ENCODE peak calls at places on chromosomes 4 and X, in four cellular contexts. F is ovary, C is psoas muscle, I is dorsolateral prefrontal cortex. J is an unnamed sample.
A peak's percentile ranks its signal among the peaks of the same experiment; 100 is the strongest.

GRCh38 chrX:143306991-143307965 is 210.0 kb downstream of the SPANXN3 start:
- DNase-seq in F (no peak), C (no peak), I (no peak), J (no peak)

GRCh38 chrX:131901581-131901980 is 121.5 kb upstream of the STK26 start:
- DNase-seq in F (no peak), C (no peak), I (no peak), J (no peak)

GRCh38 chrX:77427586-77427985 is 19.6 kb upstream of the FGF16 start:
- DNase-seq in F (no peak), C (no peak), I (no peak), J (no peak)

GRCh38 chrX:119459181-119459580 is 9.1 kb upstream of the SLC25A5 start:
- DNase-seq in F (no peak), C (no peak), I (no peak), J (no peak)

GRCh38 chrX:118603981-118604380 is 108.4 kb downstream of the DOCK11 start:
- DNase-seq in F (peak; percentile 43), C (no peak), I (peak; percentile 10), J (no peak)

GRCh38 chrX:153782324-153782723 is 1.5 kb downstream of the SRPK3 start:
- DNase-seq in F (no peak), C (no peak), I (no peak), J (no peak)

GRCh38 chrX:44503550-44503949 is 39.1 kb downstream of the FUNDC1 start:
- DNase-seq in F (no peak), C (no peak), I (no peak), J (no peak)

GRCh38 chr4:153169811-153170210 is 34.4 kb upstream of the TRIM2 start:
- DNase-seq in F (no peak), C (no peak), I (peak; percentile 58), J (no peak)

GRCh38 chr4:112060212-112060611 is 85.0 kb upstream of the FAM241A start:
- DNase-seq in F (no peak), C (no peak), I (no peak), J (no peak)

GRCh38 chr4:38717604-38718003 is 53.6 kb downstream of the KLF3 start:
- DNase-seq in F (no peak), C (no peak), I (no peak), J (no peak)

GRCh38 chr4:51843309-51844156 is 580 bp downstream of the DCUN1D4 start:
- DNase-seq in F (peak; percentile 85), C (peak; percentile 86), I (peak; percentile 84), J (no peak)

GRCh38 chrX:57289089-57289488 is 2.6 kb downstream of the FAAH2 start:
- DNase-seq in F (no peak), C (no peak), I (no peak), J (no peak)

DNA sequence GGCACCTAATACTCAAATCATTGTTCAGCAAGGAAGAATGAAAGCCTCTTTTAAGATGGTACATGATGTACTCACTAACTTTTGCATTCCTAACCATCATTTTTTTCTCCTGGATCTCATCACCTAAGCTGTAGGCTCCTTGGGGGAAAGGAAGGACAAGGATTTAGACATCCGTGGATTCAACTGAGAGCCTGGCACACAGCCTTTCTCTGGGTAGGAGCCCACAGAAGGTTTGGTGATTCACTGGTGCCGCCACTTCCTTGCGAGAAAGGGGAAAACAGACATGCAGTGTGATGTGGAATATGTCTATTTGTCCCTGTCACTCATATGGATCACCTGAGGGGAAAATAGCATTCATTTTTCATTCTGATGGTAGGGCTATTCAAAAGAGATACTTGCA is 147.3 kb downstream of the PCDH7 start:
- DNase-seq in F (no peak), C (no peak), I (no peak), J (no peak)
- TF ChIP-seq CTCF in F (no peak), C (no peak), I (no peak), J (no peak)

GRCh38 chrX:19515615-19516105 is 352 bp upstream of the MAP3K15 start:
- DNase-seq in F (no peak), C (no peak), I (no peak), J (no peak)
- TF ChIP-seq CTCF in F (no peak), C (peak; percentile 30), I (no peak), J (no peak)

DNA sequence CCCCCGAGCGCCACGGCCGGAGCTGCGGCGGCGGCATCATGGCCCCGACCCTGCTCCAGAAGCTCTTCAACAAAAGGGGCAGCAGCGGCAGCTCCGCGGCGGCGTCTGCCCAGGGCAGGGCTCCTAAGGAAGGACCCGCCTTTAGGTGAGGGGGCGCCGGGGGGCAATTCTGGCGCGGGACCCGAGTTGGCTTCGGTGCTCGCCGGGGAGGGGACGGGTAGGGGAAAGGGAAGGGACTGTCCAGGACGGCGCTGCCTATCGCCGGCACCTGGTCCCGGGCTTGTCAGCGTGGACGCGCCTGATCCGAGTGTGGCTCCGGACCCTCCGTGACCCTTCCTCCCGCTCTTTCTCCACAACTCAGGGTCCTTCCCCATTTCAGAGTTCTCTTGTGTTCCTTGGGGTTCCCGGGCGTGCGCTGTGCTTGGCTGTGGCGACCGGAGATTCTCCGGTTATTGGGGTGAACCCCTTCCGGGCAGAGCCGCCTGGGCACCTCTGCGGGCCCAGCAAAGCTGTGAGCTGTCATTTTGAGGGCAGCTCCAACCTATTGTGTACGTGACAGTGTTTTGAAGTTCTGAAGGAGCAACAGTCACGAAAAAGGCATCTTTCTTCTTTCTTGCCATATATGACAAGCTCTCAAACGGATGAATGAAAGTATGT is 477 bp downstream of the FNIP2 start:
- DNase-seq in F (peak; percentile 64), C (peak; percentile 68), I (peak; percentile 22), J (peak; percentile 24)
- TF ChIP-seq CTCF in F (no peak), C (no peak), I (no peak), J (no peak)

GRCh38 chrX:17697191-17697590 is 40.1 kb upstream of the SCML1 start:
- DNase-seq in F (no peak), C (no peak), I (no peak), J (no peak)
- TF ChIP-seq CTCF in F (peak; percentile 11), C (no peak), I (no peak), J (no peak)

DNA sequence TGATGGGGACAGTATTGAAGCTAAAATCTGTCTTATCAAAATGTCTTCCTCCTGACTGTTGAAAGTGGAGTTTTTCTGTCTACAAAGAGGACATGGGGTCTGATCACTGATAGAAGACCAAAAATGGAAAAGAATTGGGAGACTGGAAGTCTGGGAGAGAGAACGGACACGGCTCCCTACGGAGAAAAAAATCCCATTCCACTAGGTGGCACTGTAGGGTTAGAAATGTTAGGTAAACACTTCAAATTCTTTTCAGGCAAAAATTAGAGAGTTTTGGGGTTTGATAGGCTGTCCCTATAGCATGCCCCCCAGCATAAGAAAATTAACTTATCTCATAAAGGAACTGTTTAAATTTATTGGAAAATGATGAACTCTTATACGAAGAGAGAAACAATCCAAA is 200.5 kb downstream of the FAM133A start:
- DNase-seq in F (no peak), C (no peak), I (no peak), J (no peak)
- TF ChIP-seq CTCF in F (no peak), C (peak; percentile 39), I (peak; percentile 49), J (no peak)

DNA sequence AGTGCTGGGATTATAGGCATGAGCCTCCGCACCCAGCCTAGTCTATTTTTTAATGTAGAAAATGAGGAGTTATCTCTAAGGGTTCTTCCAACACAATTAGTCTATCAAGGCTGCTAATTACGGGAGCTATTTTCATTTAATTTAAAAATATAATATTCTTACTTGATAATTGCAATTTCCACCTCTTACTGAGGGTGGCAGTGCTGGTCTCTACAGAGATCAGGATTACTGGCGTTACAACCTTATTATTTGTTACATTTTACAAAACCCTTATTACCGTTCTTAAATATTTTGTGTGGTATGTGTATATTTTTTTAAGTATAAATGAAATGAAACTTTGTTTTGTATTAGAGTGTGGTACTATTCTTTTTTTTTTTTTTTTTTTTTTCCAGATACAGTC is 17.6 kb upstream of the GK start:
- DNase-seq in F (no peak), C (no peak), I (no peak), J (no peak)
- TF ChIP-seq CTCF in F (no peak), C (no peak), I (no peak), J (no peak)

GRCh38 chr4:1258457-1258856 is 9.5 kb upstream of the CTBP1 start:
- DNase-seq in F (no peak), C (no peak), I (no peak), J (no peak)
- TF ChIP-seq CTCF in F (no peak), C (no peak), I (peak; percentile 6), J (no peak)

GRCh38 chr4:46933686-46934085 is 24.6 kb upstream of the COX7B2 start:
- DNase-seq in F (no peak), C (no peak), I (no peak), J (no peak)

GRCh38 chr4:46931981-46932380 is 22.9 kb upstream of the COX7B2 start:
- DNase-seq in F (no peak), C (no peak), I (peak; percentile 7), J (no peak)

GRCh38 chr4:46934731-46935130 is 25.7 kb upstream of the COX7B2 start:
- DNase-seq in F (no peak), C (no peak), I (no peak), J (no peak)

DNA sequence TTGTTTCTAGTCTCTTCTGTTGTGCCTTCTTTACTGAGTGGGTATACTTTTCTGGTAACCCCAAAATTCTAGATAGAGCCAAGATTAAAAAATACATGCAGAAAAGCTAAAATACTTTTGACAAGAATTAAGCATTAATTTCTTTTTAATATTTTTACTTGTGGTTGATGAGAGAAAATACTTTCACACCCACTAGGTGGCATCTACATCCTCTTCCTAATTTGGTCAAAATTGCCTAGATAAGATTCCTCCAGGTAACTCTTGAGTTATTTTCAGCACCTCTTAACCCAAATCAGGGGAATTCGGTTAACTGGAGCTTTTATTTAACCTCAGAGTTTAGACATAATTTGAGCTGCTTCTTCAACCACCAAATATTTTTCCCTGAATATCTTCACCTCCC is 28.4 kb upstream of the COX7B2 start:
- DNase-seq in F (no peak), C (no peak), I (no peak), J (no peak)
- TF ChIP-seq CTCF in F (no peak), C (no peak), I (peak; percentile 19), J (no peak)

DNA sequence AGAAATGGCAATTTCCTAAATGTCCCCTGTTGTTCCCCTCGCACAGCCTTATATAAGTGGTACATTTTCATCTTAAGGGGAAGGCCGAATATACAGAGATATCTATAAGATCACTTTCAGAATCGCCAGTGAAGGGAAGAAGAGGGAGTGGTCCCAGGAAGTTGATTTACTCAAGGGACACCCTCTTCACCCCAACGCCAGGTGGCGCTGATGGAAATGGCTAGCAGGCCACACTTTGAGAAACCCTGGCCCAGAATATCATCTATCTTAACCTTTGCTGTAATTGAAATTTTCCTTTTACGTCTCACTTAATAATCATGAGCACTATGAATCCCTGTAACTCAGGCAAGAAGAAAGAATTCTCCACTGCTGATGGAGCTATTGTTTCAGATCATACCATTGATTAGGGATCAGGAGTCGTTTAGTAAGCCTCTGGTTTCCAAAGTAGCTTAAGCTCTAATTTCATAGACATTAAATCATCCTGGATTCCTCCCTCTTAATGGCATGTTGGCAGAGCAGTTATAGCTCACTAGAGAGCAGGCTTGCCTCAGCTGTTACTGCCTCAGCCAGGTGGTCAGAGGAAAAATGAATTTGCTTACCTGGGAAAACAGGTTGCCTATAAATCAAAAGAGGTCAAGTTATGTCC is 941.3 kb upstream of the TENM3 start:
- DNase-seq in F (no peak), C (peak; percentile 59), I (no peak), J (no peak)
- TF ChIP-seq CTCF in F (no peak), C (peak; percentile 58), I (no peak), J (no peak)